ENCODE peak calls at places on chromosomes 5 and 9, in five cellular contexts. U is lower lobe of right lung, N is NT2/D1, W is sigmoid colon, Q is IMR-90. Z is an unnamed sample. For H3K4me1, the result is how much of the 10 kb centered on the place peaks cover.

GRCh38 chr5:19928556-19929421 is 59.2 kb downstream of the CDH18 start:
- DNase-seq in U (no peak), N (no peak), W (no peak), Q (peak), Z (no peak)

GRCh38 chr5:170307575-170308465 is 10.2 kb upstream of the LCP2 start:
- DNase-seq in Q (peak), U (peak), W (peak), N (no peak), Z (no peak)

GRCh38 chr5:30804739-30805313 is 388.7 kb upstream of the CDH6 start:
- DNase-seq in W (no peak), N (peak), U (no peak), Q (peak), Z (no peak)

GRCh38 chr9:131420913-131421312 is 27.0 kb downstream of the PRRC2B start:
- DNase-seq in N (no peak), W (no peak), Q (peak), U (no peak), Z (no peak)

GRCh38 chr5:67520161-67520886 is 323.7 kb upstream of the CD180 start:
- DNase-seq in Q (no peak), U (no peak), N (no peak), W (no peak), Z (no peak)

GRCh38 chr9:131469369-131469768 is 33.3 kb upstream of the POMT1 start:
- DNase-seq in U (no peak), Q (no peak), N (no peak), W (no peak), Z (no peak)

GRCh38 chr9:135141183-135141774 is 53.8 kb downstream of the OLFM1 start:
- DNase-seq in N (no peak), Q (no peak), W (no peak), U (no peak), Z (no peak)

GRCh38 chr9:91899611-91900010 is 50.4 kb downstream of the ROR2 start:
- DNase-seq in U (no peak), W (no peak), Q (no peak), N (no peak), Z (no peak)

GRCh38 chr9:29213374-29214161 is 1640.3 kb upstream of the C9orf72 start:
- DNase-seq in N (peak), Q (no peak), U (no peak), W (no peak), Z (no peak)

GRCh38 chr5:37477426-37477825 is 98.3 kb downstream of the WDR70 start:
- DNase-seq in N (peak), W (no peak), Q (no peak), U (no peak), Z (no peak)

GRCh38 chr9:85702191-85702590 is 39.6 kb downstream of the AGTPBP1 start:
- DNase-seq in Q (no peak), W (no peak), N (no peak), U (no peak), Z (no peak)

GRCh38 chr5:55101556-55102276 is 730 bp upstream of the GZMA start:
- DNase-seq in W (no peak), U (no peak), Q (no peak), N (no peak), Z (no peak)

GRCh38 chr5:55096860-55097259 is 5.6 kb upstream of the GZMA start:
- DNase-seq in N (no peak), U (no peak), Q (no peak), W (no peak), Z (peak)

DNA sequence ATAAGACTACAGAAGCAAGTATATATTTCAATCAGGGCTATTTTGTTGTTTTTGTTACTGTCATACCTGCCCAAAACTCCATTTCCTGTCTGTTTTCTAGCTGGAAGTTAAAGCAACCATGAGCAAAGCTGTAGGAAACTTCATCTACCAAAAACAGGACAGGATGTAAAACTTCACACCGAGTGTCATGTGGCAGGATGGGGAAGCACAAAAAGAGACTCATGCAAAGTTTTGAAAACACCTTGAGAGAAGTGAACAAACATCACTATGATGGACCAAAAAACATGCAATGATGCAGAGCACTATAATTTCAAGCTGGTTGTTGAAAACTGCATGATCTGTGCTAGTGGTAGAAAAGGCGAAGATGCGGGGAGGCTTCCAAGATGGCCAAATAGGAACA is 6.3 kb upstream of the GZMA start:
- DNase-seq in W (no peak), U (no peak), Q (no peak), N (no peak), Z (peak)
- H3K4me3 ChIP-seq in W (no peak), U (no peak), Q (no peak), N (no peak), Z (peak)

GRCh38 chr5:132426525-132427138 is 57.1 kb downstream of the SLC22A5 start:
- DNase-seq in N (no peak), W (peak), U (peak), Q (peak), Z (peak)
- H3K4me1 ChIP-seq in N (under half), W (half or more), U (half or more), Q (half or more), Z (half or more)

GRCh38 chr9:16725066-16725465 is 145.4 kb downstream of the BNC2 start:
- DNase-seq in N (no peak), W (no peak), U (no peak), Q (no peak), Z (no peak)

GRCh38 chr9:16719921-16720320 is 150.5 kb downstream of the BNC2 start:
- DNase-seq in Q (no peak), N (no peak), W (no peak), U (no peak), Z (no peak)

GRCh38 chr9:16720386-16720785 is 150.1 kb downstream of the BNC2 start:
- DNase-seq in N (no peak), W (no peak), Q (no peak), U (no peak), Z (no peak)

GRCh38 chr9:16718952-16719351 is 151.5 kb downstream of the BNC2 start:
- DNase-seq in W (no peak), N (no peak), U (no peak), Q (peak), Z (no peak)

DNA sequence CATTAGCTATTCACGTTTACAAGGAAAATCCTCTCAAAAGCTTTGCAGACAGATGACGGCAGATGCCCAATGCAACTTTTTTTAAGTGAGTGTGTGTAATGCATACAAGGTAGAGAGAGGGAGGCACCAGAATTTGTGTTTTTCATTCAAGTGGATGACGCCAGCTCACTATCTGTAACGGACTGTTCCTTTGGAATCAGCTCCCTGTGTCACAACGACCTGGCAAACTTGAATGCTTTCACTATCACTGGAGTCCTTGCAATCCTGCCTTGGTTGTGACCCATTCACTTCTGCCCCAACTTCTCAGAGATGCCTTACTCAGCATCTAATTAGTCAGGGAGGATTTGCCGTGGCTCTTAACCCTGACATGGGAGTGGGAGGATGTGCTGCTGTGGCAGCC is 148.5 kb downstream of the BNC2 start:
- DNase-seq in U (no peak), Q (peak), W (peak), N (no peak), Z (no peak)
- H3K4me3 ChIP-seq in U (no peak), Q (no peak), W (peak), N (no peak), Z (no peak)

GRCh38 chr5:76487784-76488183 is 84.7 kb downstream of the IQGAP2 start:
- DNase-seq in W (no peak), Q (no peak), U (no peak), N (no peak), Z (no peak)

GRCh38 chr5:76490970-76491369 is 87.9 kb downstream of the IQGAP2 start:
- DNase-seq in U (no peak), Q (no peak), W (no peak), N (no peak), Z (no peak)

GRCh38 chr5:76489877-76490688 is 87.0 kb downstream of the IQGAP2 start:
- DNase-seq in U (no peak), Q (no peak), N (peak), W (no peak), Z (no peak)

GRCh38 chr5:76485511-76485910 is 82.4 kb downstream of the IQGAP2 start:
- DNase-seq in U (no peak), Q (no peak), N (no peak), W (no peak), Z (no peak)

DNA sequence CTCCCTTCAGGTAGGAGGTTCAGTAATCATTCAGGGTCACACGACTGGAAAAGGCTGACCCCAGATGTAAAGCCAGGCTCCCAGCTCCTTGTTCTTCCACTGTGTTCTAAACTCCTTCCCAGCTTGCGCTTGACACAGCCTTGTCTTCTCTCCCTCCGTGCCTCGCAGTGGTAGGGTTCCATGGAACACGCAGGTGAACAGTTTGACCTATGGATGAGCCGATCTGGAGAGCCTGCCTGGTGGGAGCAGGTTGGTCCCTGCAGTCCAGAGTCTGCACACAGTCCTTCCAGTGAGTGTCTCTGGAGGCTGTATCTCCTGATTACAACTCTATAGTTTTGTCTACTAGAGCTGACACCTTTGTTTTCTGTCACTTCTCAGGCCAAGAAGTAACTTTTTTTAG is 85.9 kb downstream of the IQGAP2 start:
- DNase-seq in Q (no peak), N (no peak), W (no peak), U (no peak), Z (no peak)
- H3K4me1 ChIP-seq in Q (under half), N (under half), W (under half), U (under half), Z (under half)